ENCODE peak calls at places on chromosomes 12 and 14, in six cellular contexts. L is lower lobe of right lung, U is astrocyte, B is tibial artery, N is psoas muscle, G is heart right ventricle. C is an unnamed sample.

GRCh38 chr12:85834378-85834777 is 1.8 kb downstream of the RASSF9 start:
- DNase-seq in L (no peak), U (no peak), B (no peak), N (no peak), G (no peak), C (no peak)

GRCh38 chr14:71166434-71166833 is 259.2 kb downstream of the PCNX1 start:
- DNase-seq in L (no peak), U (peak; percentile 70), B (no peak), N (no peak), G (no peak), C (no peak)

GRCh38 chr12:108576660-108577234 is 14.4 kb downstream of the ISCU start:
- DNase-seq in L (no peak), U (peak; percentile 27), B (no peak), N (no peak), G (no peak), C (peak; percentile 52)

GRCh38 chr12:116370886-116371580 is 93.5 kb upstream of the MED13L start:
- DNase-seq in L (no peak), U (no peak), B (no peak), N (no peak), G (no peak), C (no peak)

GRCh38 chr12:62537544-62537943 is 70.9 kb downstream of the MON2 start:
- DNase-seq in L (no peak), U (peak; percentile 78), B (peak; percentile 33), N (no peak), G (no peak), C (peak; percentile 75)

GRCh38 chr14:103319422-103319821 is 14.6 kb upstream of the EIF5 start:
- DNase-seq in L (no peak), U (no peak), B (no peak), N (no peak), G (no peak), C (no peak)

GRCh38 chr14:80504781-80505180 is 293.5 kb upstream of the DIO2 start:
- DNase-seq in L (no peak), U (no peak), B (no peak), N (no peak), G (no peak), C (no peak)

GRCh38 chr12:53695148-53696138 is 19.6 kb upstream of the ATP5MC2 start:
- DNase-seq in L (no peak), U (peak; percentile 32), B (no peak), N (peak; percentile 28), G (peak; percentile 37), C (no peak)

GRCh38 chr12:50699940-50700339 is 64.0 kb upstream of the ATF1 start:
- DNase-seq in L (no peak), U (no peak), B (no peak), N (no peak), G (no peak), C (no peak)

GRCh38 chr14:49598479-49599301 is at the start of gene LRR1:
- DNase-seq in L (peak; percentile 92), U (peak; percentile 73), B (peak; percentile 80), N (peak; percentile 86), G (peak; percentile 89), C (peak; percentile 87)

GRCh38 chr12:127944211-127944899 is 322.6 kb upstream of the TMEM132C start:
- DNase-seq in L (no peak), U (no peak), B (no peak), N (no peak), G (no peak), C (no peak)

GRCh38 chr14:73662439-73663056 is 17.8 kb downstream of the DNAL1 start:
- DNase-seq in L (no peak), U (peak; percentile 93), B (peak; percentile 55), N (peak; percentile 31), G (no peak), C (no peak)

GRCh38 chr12:95815635-95816212 is 25.2 kb upstream of the NTN4 start:
- DNase-seq in L (no peak), U (peak; percentile 21), B (no peak), N (no peak), G (no peak), C (no peak)

GRCh38 chr12:88856201-88856600 is 275.9 kb upstream of the KITLG start:
- DNase-seq in L (no peak), U (no peak), B (no peak), N (no peak), G (no peak), C (no peak)

GRCh38 chr12:12901158-12901791 is 9.9 kb downstream of the GPRC5A start:
- DNase-seq in L (no peak), U (peak; percentile 97), B (peak; percentile 85), N (peak; percentile 41), G (no peak), C (peak; percentile 86)

GRCh38 chr12:102426599-102427541 is 53.5 kb downstream of the IGF1 start:
- DNase-seq in L (no peak), U (peak; percentile 49), B (no peak), N (no peak), G (no peak), C (no peak)

GRCh38 chr12:102331419-102331818 is 133.8 kb upstream of the PMCH start:
- DNase-seq in L (no peak), U (no peak), B (no peak), N (no peak), G (no peak), C (no peak)

GRCh38 chr12:31029916-31030562 is 43.6 kb upstream of the DDX11 start:
- DNase-seq in L (no peak), U (no peak), B (no peak), N (no peak), G (peak; percentile 58), C (no peak)

GRCh38 chr14:96091941-96092411 is 52.8 kb downstream of the C14orf132 start:
- DNase-seq in L (no peak), U (peak; percentile 62), B (peak; percentile 11), N (no peak), G (no peak), C (no peak)

GRCh38 chr12:132196873-132197390 is 52.7 kb downstream of the NOC4L start:
- DNase-seq in L (no peak), U (no peak), B (no peak), N (no peak), G (no peak), C (no peak)

GRCh38 chr14:102144914-102145313 is 5.2 kb downstream of the WDR20 start:
- DNase-seq in L (no peak), U (no peak), B (no peak), N (no peak), G (no peak), C (no peak)

DNA sequence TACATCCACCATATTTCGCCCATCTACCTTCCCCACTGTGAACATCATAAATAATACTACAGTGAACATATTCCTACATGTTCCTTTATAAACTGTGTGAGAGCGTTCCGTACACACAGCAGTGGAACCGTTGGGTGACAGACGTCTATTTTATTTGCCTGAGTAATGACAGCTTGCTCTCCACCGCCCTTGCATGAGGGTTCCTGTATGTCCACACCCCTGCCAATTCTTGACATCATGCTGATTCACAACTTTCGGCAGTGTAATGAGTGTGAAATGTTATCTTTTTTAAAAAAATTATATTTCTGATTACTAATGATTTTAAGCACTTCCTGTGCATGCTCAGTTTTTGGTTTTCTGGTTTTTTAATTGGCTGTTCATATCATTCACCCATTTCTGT is 4.3 kb upstream of the RAD52 start:
- DNase-seq in L (no peak), U (peak; percentile 71), B (no peak), N (no peak), G (no peak), C (no peak)
- H3K27ac ChIP-seq in L (no peak overlapping the region), U (peak overlapping the region; percentile 19), B (no peak overlapping the region), N (no peak overlapping the region), G (no peak overlapping the region), C (no peak overlapping the region)

GRCh38 chr14:43792980-43793379 is 714.1 kb downstream of the FSCB start:
- DNase-seq in L (no peak), U (no peak), B (no peak), N (no peak), G (no peak), C (no peak)

GRCh38 chr14:43795600-43796228 is 711.4 kb downstream of the FSCB start:
- DNase-seq in L (no peak), U (no peak), B (no peak), N (no peak), G (no peak), C (no peak)

GRCh38 chr14:43789458-43789857 is 717.6 kb downstream of the FSCB start:
- DNase-seq in L (no peak), U (no peak), B (no peak), N (no peak), G (no peak), C (no peak)

GRCh38 chr14:43790681-43791080 is 716.4 kb downstream of the FSCB start:
- DNase-seq in L (no peak), U (no peak), B (no peak), N (no peak), G (no peak), C (no peak)

GRCh38 chr14:43793579-43793978 is 713.5 kb downstream of the FSCB start:
- DNase-seq in L (no peak), U (no peak), B (no peak), N (no peak), G (no peak), C (no peak)
- H3K27ac ChIP-seq in L (no peak overlapping the region), U (no peak overlapping the region), B (no peak overlapping the region), N (no peak overlapping the region), G (no peak overlapping the region), C (no peak overlapping the region)

GRCh38 chr12:26108915-26109314 is 15.9 kb downstream of the BHLHE41 start:
- DNase-seq in L (no peak), U (no peak), B (no peak), N (no peak), G (no peak), C (no peak)

GRCh38 chr12:26106347-26106746 is 18.5 kb downstream of the BHLHE41 start:
- DNase-seq in L (no peak), U (no peak), B (no peak), N (peak; percentile 19), G (no peak), C (no peak)

GRCh38 chr12:26112703-26113147 is 12.1 kb downstream of the BHLHE41 start:
- DNase-seq in L (no peak), U (no peak), B (no peak), N (no peak), G (no peak), C (no peak)

GRCh38 chr12:26112232-26112631 is 12.6 kb downstream of the BHLHE41 start:
- DNase-seq in L (no peak), U (no peak), B (no peak), N (no peak), G (no peak), C (no peak)

GRCh38 chr12:26109343-26109841 is 15.4 kb downstream of the BHLHE41 start:
- DNase-seq in L (no peak), U (no peak), B (peak; percentile 59), N (peak; percentile 54), G (no peak), C (no peak)
- H3K27ac ChIP-seq in L (no peak overlapping the region), U (no peak overlapping the region), B (peak overlapping the region; percentile 27), N (peak overlapping the region; percentile 90), G (peak overlapping the region; percentile 49), C (peak overlapping the region; percentile 57)

DNA sequence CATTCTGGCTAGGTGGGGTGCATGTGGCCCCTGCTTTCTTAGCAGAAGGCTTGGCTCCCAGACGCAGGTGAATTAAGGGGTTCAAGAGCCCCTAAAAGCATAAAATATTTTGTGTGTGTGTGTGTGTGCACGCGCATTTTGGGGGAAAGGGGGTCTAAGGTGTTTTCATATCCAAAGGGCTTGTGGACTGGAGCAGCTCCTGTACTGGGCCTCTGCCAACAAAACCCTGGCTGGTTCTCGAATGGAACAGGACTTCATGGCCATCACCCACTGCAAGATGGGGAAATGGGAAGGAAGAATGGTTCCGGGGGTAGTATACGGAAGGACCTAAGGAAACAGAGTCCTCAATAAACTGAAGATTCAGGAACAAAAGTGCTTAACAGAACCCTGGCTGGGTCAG is 3.9 kb upstream of the ATN1 start:
- DNase-seq in L (peak; percentile 21), U (no peak), B (no peak), N (no peak), G (no peak), C (no peak)
- H3K27ac ChIP-seq in L (peak overlapping the region; percentile 86), U (no peak overlapping the region), B (peak overlapping the region; percentile 99), N (no peak overlapping the region), G (peak overlapping the region; percentile 95), C (peak overlapping the region; percentile 100)

C was measured in coronary artery.